ENCODE peak calls at places on chromosomes 11 and 22, in four cellular contexts. E, W, Z and L are unnamed samples.

GRCh38 chr11:126063510-126063858 is 818 bp upstream of the CDON start:
- DNase-seq in E (no peak), W (no peak), Z (no peak), L (no peak)

GRCh38 chr22:26234267-26234666 is 65.0 kb downstream of the SEZ6L start:
- DNase-seq in E (no peak), W (no peak), Z (no peak), L (no peak)

GRCh38 chr11:76601272-76601671 is 69.3 kb downstream of the LRRC32 start:
- DNase-seq in E (no peak), W (no peak), Z (no peak), L (no peak)

GRCh38 chr22:40043086-40043485 is 48.3 kb downstream of the FAM83F start:
- DNase-seq in E (peak; percentile 41), W (no peak), Z (no peak), L (no peak)

GRCh38 chr11:111299111-111300026 is 1.0 kb downstream of the POU2AF3 start:
- DNase-seq in E (peak; percentile 17), W (no peak), Z (no peak), L (no peak)

GRCh38 chr11:18775492-18776292 is 15.9 kb downstream of the PTPN5 start:
- DNase-seq in E (peak; percentile 31), W (peak; percentile 38), Z (no peak), L (no peak)

GRCh38 chr11:2209900-2210321 is 38.3 kb upstream of the TH start:
- DNase-seq in E (no peak), W (no peak), Z (no peak), L (peak; percentile 4)

GRCh38 chr11:898160-898517 is 12.5 kb downstream of the CHID1 start:
- DNase-seq in E (no peak), W (no peak), Z (no peak), L (no peak)

GRCh38 chr11:2795491-2795991 is 90.0 kb downstream of the CDKN1C start:
- DNase-seq in E (no peak), W (no peak), Z (no peak), L (no peak)

GRCh38 chr11:32527191-32527590 is 56.4 kb upstream of the EIF3M start:
- DNase-seq in E (no peak), W (no peak), Z (no peak), L (no peak)

GRCh38 chr11:45616802-45617549 is 48.4 kb downstream of the CHST1 start:
- DNase-seq in E (no peak), W (no peak), Z (no peak), L (no peak)

GRCh38 chr11:48020092-48020755 is 39.9 kb downstream of the PTPRJ start:
- DNase-seq in E (no peak), W (no peak), Z (no peak), L (no peak)

GRCh38 chr11:84905411-84905810 is 721.7 kb downstream of the DLG2 start:
- DNase-seq in E (peak; percentile 11), W (no peak), Z (no peak), L (no peak)

GRCh38 chr11:107741044-107741823 is 29.4 kb upstream of the SLN start:
- DNase-seq in E (peak; percentile 14), W (peak; percentile 39), Z (no peak), L (no peak)

GRCh38 chr11:62917906-62918502 is 3.2 kb downstream of the CHRM1 start:
- DNase-seq in E (no peak), W (no peak), Z (no peak), L (no peak)

GRCh38 chr11:94450061-94450460 is 43.6 kb downstream of the MRE11 start:
- DNase-seq in E (no peak), W (peak; percentile 18), Z (no peak), L (no peak)

GRCh38 chr22:47631571-47632102 is 869.2 kb downstream of the TBC1D22A start:
- DNase-seq in E (no peak), W (peak; percentile 39), Z (no peak), L (peak; percentile 8)

GRCh38 chr11:3157381-3158130 is 7.6 kb downstream of the OSBPL5 start:
- DNase-seq in E (no peak), W (no peak), Z (no peak), L (no peak)

GRCh38 chr22:37202706-37203105 is 9.6 kb downstream of the SSTR3 start:
- DNase-seq in E (no peak), W (no peak), Z (no peak), L (no peak)

GRCh38 chr22:30889268-30889995 is 79.1 kb downstream of the MORC2 start:
- DNase-seq in E (no peak), W (no peak), Z (no peak), L (no peak)

GRCh38 chr11:87122852-87123251 is 85.1 kb downstream of the TMEM135 start:
- DNase-seq in E (no peak), W (no peak), Z (no peak), L (no peak)

GRCh38 chr11:72425053-72425980 is 9.0 kb downstream of the CLPB start:
- DNase-seq in E (no peak), W (no peak), Z (no peak), L (no peak)

GRCh38 chr22:45179276-45180049 is 15.7 kb downstream of the NUP50 start:
- DNase-seq in E (no peak), W (no peak), Z (peak; percentile 15), L (no peak)

GRCh38 chr11:33891714-33892327 is at the start of gene LMO2:
- DNase-seq in E (no peak), W (no peak), Z (no peak), L (no peak)

GRCh38 chr11:134483291-134483690 is 71.2 kb upstream of the B3GAT1 start:
- DNase-seq in E (no peak), W (no peak), Z (no peak), L (no peak)

GRCh38 chr11:113174862-113175261 is 139.5 kb upstream of the TTC12 start:
- DNase-seq in E (no peak), W (no peak), Z (no peak), L (no peak)

GRCh38 chr11:104005234-104005855 is 31.1 kb upstream of the DDI1 start:
- DNase-seq in E (peak; percentile 26), W (no peak), Z (no peak), L (no peak)

GRCh38 chr11:35822815-35823495 is 120.9 kb upstream of the LDLRAD3 start:
- DNase-seq in E (no peak), W (no peak), Z (no peak), L (no peak)

GRCh38 chr22:36365020-36365411 is 22.8 kb downstream of the MYH9 start:
- DNase-seq in E (peak; percentile 97), W (peak; percentile 82), Z (peak; percentile 70), L (peak; percentile 70)

GRCh38 chr11:73147771-73148681 is 5.9 kb upstream of the FCHSD2 start:
- DNase-seq in E (no peak), W (no peak), Z (no peak), L (no peak)

GRCh38 chr11:45104790-45105084 is 41.7 kb upstream of the PRDM11 start:
- DNase-seq in E (no peak), W (no peak), Z (no peak), L (no peak)

GRCh38 chr22:42994917-42995562 is 19.9 kb downstream of the PACSIN2 start:
- DNase-seq in E (peak; percentile 90), W (peak; percentile 78), Z (no peak), L (no peak)

GRCh38 chr11:116732740-116733385 is 39.9 kb downstream of the BUD13 start:
- DNase-seq in E (peak; percentile 40), W (peak; percentile 69), Z (peak; percentile 35), L (peak; percentile 21)

GRCh38 chr11:20933086-20933485 is 263.7 kb downstream of the NELL1 start:
- DNase-seq in E (no peak), W (no peak), Z (no peak), L (no peak)

GRCh38 chr11:129382583-129382982 is 6.9 kb downstream of the BARX2 start:
- DNase-seq in E (no peak), W (no peak), Z (no peak), L (no peak)

GRCh38 chr11:94823127-94823732 is 55.1 kb downstream of the AMOTL1 start:
- DNase-seq in E (peak; percentile 40), W (no peak), Z (no peak), L (no peak)

GRCh38 chr11:64989416-64989815 is 7.4 kb downstream of the BATF2 start:
- DNase-seq in E (no peak), W (no peak), Z (no peak), L (no peak)

GRCh38 chr11:23123766-23124165 is 263.5 kb upstream of the CCDC179 start:
- DNase-seq in E (peak; percentile 5), W (no peak), Z (no peak), L (no peak)

GRCh38 chr11:73262851-73263495 is 9.2 kb upstream of the P2RY6 start:
- DNase-seq in E (peak; percentile 57), W (no peak), Z (no peak), L (no peak)